ENCODE peak calls at places on chromosomes 1 and 21, in six cellular contexts. D, M, H, C, L and E are unnamed samples. For H3K36me3, the result is how much of the 10 kb centered on the place peaks cover.

GRCh38 chr1:33163621-33164071 is 18.2 kb downstream of the TRIM62 start:
- DNase-seq in L (no peak), M (peak), D (no peak), H (no peak), C (no peak), E (no peak)

GRCh38 chr1:155173478-155174333 is at the start of gene TRIM46:
- DNase-seq in H (no peak), L (peak), C (peak), M (peak), D (no peak), E (no peak)

GRCh38 chr1:59678065-59678808 is 136.5 kb upstream of the HOOK1 start:
- DNase-seq in H (no peak), C (no peak), L (no peak), M (no peak), D (no peak), E (no peak)

GRCh38 chr1:109396513-109396839 is 1.2 kb downstream of the SORT1 start:
- DNase-seq in C (no peak), H (no peak), D (no peak), M (no peak), L (no peak), E (no peak)

GRCh38 chr21:20875741-20876140 is 122.5 kb upstream of the NCAM2 start:
- DNase-seq in D (no peak), L (no peak), M (no peak), C (no peak), H (no peak), E (no peak)

GRCh38 chr1:240029418-240029817 is 62.3 kb upstream of the FMN2 start:
- DNase-seq in L (no peak), H (no peak), M (no peak), C (no peak), D (no peak), E (no peak)

GRCh38 chr1:16156848-16157495 is 1.1 kb upstream of the EPHA2 start:
- DNase-seq in D (no peak), H (no peak), L (no peak), M (peak), C (no peak), E (no peak)

GRCh38 chr1:65170511-65171142 is 22.6 kb downstream of the AK4 start:
- DNase-seq in L (no peak), D (no peak), M (peak), C (no peak), H (no peak), E (no peak)

GRCh38 chr1:53896673-53897229 is 2.8 kb downstream of the DIO1 start:
- DNase-seq in H (peak), L (no peak), C (no peak), M (peak), D (no peak), E (no peak)

GRCh38 chr1:61993331-61993961 is 201.2 kb upstream of the L1TD1 start:
- DNase-seq in L (no peak), H (no peak), C (no peak), M (no peak), D (no peak), E (no peak)

GRCh38 chr1:92711473-92712165 is 73.3 kb downstream of the EVI5 start:
- DNase-seq in D (no peak), H (no peak), L (no peak), C (no peak), M (peak), E (no peak)

GRCh38 chr1:171128463-171128862 is 37.8 kb downstream of the FMO3 start:
- DNase-seq in C (no peak), D (no peak), H (no peak), M (no peak), L (no peak), E (no peak)

GRCh38 chr1:178613271-178613945 is 100.5 kb downstream of the TEX35 start:
- DNase-seq in H (no peak), C (no peak), L (no peak), M (no peak), D (no peak), E (no peak)

GRCh38 chr1:113095790-113096455 is 22.9 kb downstream of the LRIG2 start:
- DNase-seq in C (no peak), M (no peak), H (no peak), L (no peak), D (no peak), E (no peak)

GRCh38 chr1:26284597-26285351 is 4.9 kb downstream of the SH3BGRL3 start:
- DNase-seq in L (peak), C (peak), D (peak), H (peak), M (peak), E (peak)

GRCh38 chr1:118945460-118945859 is 42.7 kb downstream of the TBX15 start:
- DNase-seq in C (no peak), H (no peak), D (no peak), L (no peak), M (no peak), E (no peak)

GRCh38 chr1:151988405-151988851 is 5.2 kb downstream of the S100A10 start:
- DNase-seq in L (no peak), D (no peak), H (no peak), M (peak), C (no peak), E (no peak)

GRCh38 chr1:168483531-168483930 is 60.3 kb downstream of the XCL2 start:
- DNase-seq in D (no peak), C (no peak), H (no peak), M (peak), L (no peak), E (no peak)

GRCh38 chr1:229843627-229844238 is 217.7 kb downstream of the URB2 start:
- DNase-seq in L (no peak), D (no peak), M (peak), H (peak), C (no peak), E (no peak)

GRCh38 chr1:239814306-239814881 is 277.3 kb upstream of the FMN2 start:
- DNase-seq in C (no peak), L (no peak), H (no peak), D (no peak), M (peak), E (no peak)

GRCh38 chr1:156949127-156949526 is 28.7 kb downstream of the LRRC71 start:
- DNase-seq in D (no peak), C (no peak), H (no peak), L (no peak), M (peak), E (no peak)
- H3K36me3 ChIP-seq in D (half or more), C (half or more), H (under half), L (half or more), M (half or more), E (under half)

DNA sequence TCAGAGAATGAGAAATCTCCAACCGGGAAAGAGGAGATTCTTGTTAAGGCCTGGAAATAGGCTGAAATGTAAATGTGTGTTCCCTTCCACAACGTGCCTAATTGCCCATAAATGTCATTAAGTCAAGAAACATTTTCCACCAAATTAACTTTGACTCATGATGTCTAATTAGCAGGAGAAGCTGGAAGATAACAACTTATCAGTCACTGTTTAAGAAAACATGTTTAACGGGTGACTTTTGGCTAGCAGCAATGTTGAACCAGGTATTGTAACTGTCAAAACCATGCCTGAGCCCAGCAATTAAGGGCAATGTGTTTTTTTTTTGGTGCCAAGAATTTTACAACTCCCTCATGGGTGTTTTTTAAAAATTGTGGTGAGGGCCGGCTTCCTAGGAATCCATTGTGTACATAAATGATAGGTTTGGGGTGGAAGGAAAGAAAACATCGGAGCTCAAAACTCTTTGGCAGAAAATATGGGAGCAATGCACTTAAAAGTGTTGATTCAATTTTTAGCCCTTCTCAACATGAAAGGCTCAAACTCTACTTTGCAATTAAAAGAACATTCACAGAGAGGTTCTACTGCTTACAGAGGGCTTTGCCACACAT is 67.1 kb downstream of the OLIG1 start:
- DNase-seq in D (no peak), H (no peak), C (no peak), L (no peak), M (no peak), E (no peak)
- H3K36me3 ChIP-seq in D (under half), H (under half), C (under half), L (under half), M (under half), E (under half)

DNA sequence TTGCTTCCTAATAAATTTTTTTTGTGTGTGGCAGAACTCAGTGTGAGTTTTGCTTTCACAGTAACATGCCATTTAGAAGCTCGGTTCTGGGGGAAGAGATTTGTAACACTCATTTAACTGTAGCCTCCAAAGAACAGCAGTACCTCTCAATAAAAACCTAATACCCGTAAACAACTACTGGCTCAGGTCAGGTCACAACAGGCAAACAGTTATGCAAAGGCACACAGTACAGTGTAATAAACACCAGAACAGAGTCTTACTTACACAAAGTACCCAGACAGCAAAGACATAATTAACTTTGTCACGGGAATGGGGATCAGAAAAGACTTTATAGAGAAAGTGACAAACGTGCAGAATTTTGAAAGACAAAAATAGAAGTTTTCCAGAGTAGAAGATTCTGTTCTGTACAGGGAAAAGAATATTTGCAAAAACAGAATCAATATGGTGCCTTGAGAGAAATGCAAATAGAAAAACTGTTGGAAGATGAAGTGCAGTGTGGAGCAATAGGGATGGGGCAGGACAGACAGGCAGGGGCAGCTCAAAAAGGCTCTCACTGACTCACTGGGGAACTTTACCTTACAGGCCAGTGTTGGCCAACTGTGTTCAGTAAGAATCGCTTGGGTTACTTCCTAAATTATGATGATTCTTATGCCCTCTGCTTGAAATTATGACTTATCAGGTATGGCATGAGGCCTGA is 38.8 kb downstream of the EGLN1 start:
- DNase-seq in M (peak), H (no peak), C (no peak), L (no peak), D (no peak), E (no peak)
- H3K36me3 ChIP-seq in M (under half), H (under half), C (under half), L (under half), D (under half), E (under half)

GRCh38 chr1:212344905-212345304 is 59.7 kb downstream of the PPP2R5A start:
- DNase-seq in C (no peak), L (no peak), M (no peak), H (no peak), D (no peak), E (no peak)
- H3K36me3 ChIP-seq in C (half or more), L (under half), M (half or more), H (under half), D (half or more), E (under half)

GRCh38 chr1:153670859-153671622 is at the start of gene ILF2:
- DNase-seq in H (peak), D (peak), C (peak), M (peak), L (peak), E (peak)
- H3K36me3 ChIP-seq in H (under half), D (under half), C (under half), M (under half), L (under half), E (under half)

DNA sequence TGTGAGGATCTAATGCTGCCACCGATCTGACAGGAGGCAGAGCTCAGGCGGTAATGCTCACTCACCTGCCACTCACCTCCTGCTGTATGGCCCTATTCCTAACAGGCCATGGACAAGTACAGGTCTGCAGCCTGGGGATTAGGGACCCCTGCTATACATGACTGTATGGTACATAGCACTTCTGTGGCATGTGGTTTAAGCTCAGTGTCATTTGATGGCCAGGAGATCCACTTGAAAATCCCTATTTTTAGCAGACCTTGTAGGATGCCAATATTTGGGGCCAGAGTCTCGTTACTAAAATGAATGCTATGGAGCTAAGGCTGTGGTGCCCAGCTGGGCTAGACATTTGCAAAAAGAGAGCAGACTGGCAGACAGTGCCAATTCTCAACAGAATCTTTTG is 1.7 kb upstream of the ANGPTL7 start:
- DNase-seq in H (no peak), L (no peak), D (no peak), C (no peak), M (no peak), E (no peak)
- H3K36me3 ChIP-seq in H (under half), L (under half), D (under half), C (half or more), M (half or more), E (under half)

GRCh38 chr21:46393451-46393940 is 65.2 kb upstream of the DIP2A start:
- DNase-seq in M (no peak), L (no peak), D (peak), C (no peak), H (no peak), E (no peak)
- H3K36me3 ChIP-seq in M (half or more), L (half or more), D (half or more), C (half or more), H (under half), E (half or more)

GRCh38 chr1:180188679-180189175 is 34.1 kb downstream of the QSOX1 start:
- DNase-seq in M (no peak), C (no peak), L (no peak), H (no peak), D (no peak), E (no peak)
- H3K36me3 ChIP-seq in M (half or more), C (under half), L (half or more), H (under half), D (half or more), E (under half)

GRCh38 chr1:220149742-220150141 is 55.8 kb downstream of the IARS2 start:
- DNase-seq in M (no peak), D (no peak), H (no peak), C (no peak), L (no peak), E (no peak)

GRCh38 chr1:220156620-220157146 is 62.8 kb downstream of the IARS2 start:
- DNase-seq in C (no peak), D (no peak), M (no peak), H (no peak), L (no peak), E (no peak)

GRCh38 chr1:220153147-220153546 is 59.2 kb downstream of the IARS2 start:
- DNase-seq in C (no peak), L (no peak), D (no peak), M (no peak), H (no peak), E (no peak)

GRCh38 chr1:220151454-220151853 is 57.5 kb downstream of the IARS2 start:
- DNase-seq in D (no peak), L (no peak), M (no peak), H (peak), C (no peak), E (no peak)
- H3K36me3 ChIP-seq in D (half or more), L (half or more), M (half or more), H (under half), C (under half), E (under half)